ENCODE peak calls at places on chromosomes 5 and 9, in seven cellular contexts. N is HFFc6, G is left lung, M is GM10248, C is omental fat pad, Y is lower leg skin, S is stomach. I is an unnamed sample.

GRCh38 chr5:67372887-67373286 is 176.3 kb upstream of the CD180 start:
- DNase-seq in N (no peak), M (no peak), S (no peak), G (no peak), C (no peak), Y (no peak), I (no peak)

GRCh38 chr5:138649316-138649720 is 74.1 kb upstream of the HSPA9 start:
- DNase-seq in N (no peak), G (no peak), Y (no peak), S (no peak), M (no peak), C (no peak), I (no peak)

GRCh38 chr5:9034671-9035070 is 511.2 kb downstream of the SEMA5A start:
- DNase-seq in G (no peak), M (no peak), Y (no peak), N (no peak), S (no peak), C (no peak), I (no peak)

GRCh38 chr9:124767830-124768229 is 3.3 kb downstream of the NR6A1 start:
- DNase-seq in N (no peak), C (no peak), Y (no peak), M (no peak), S (no peak), G (no peak), I (no peak)

GRCh38 chr9:132141948-132142594 is 19.8 kb upstream of the NTNG2 start:
- DNase-seq in S (no peak), C (no peak), G (no peak), M (no peak), N (no peak), Y (no peak), I (no peak)

GRCh38 chr5:15560421-15560820 is 60.4 kb downstream of the FBXL7 start:
- DNase-seq in C (no peak), S (no peak), G (no peak), N (no peak), Y (no peak), M (no peak), I (no peak)

GRCh38 chr9:134546746-134547145 is 94.9 kb upstream of the COL5A1 start:
- DNase-seq in G (peak), C (no peak), Y (no peak), S (no peak), N (no peak), M (no peak), I (no peak)

GRCh38 chr9:76905661-76905983 is 292 bp downstream of the PRUNE2 start:
- DNase-seq in S (no peak), Y (no peak), G (no peak), M (no peak), N (no peak), C (no peak), I (no peak)

GRCh38 chr9:134099123-134099761 is 31.4 kb upstream of the BRD3 start:
- DNase-seq in S (peak), C (no peak), G (no peak), Y (peak), N (peak), M (peak), I (peak)

GRCh38 chr9:35415769-35416427 is 74.0 kb upstream of the RUSC2 start:
- DNase-seq in M (no peak), C (no peak), Y (no peak), N (no peak), G (no peak), S (no peak), I (peak)
- TF ChIP-seq CTCF in M (no peak), C (no peak), Y (no peak), N (peak), G (no peak), S (no peak), I (no peak)

DNA sequence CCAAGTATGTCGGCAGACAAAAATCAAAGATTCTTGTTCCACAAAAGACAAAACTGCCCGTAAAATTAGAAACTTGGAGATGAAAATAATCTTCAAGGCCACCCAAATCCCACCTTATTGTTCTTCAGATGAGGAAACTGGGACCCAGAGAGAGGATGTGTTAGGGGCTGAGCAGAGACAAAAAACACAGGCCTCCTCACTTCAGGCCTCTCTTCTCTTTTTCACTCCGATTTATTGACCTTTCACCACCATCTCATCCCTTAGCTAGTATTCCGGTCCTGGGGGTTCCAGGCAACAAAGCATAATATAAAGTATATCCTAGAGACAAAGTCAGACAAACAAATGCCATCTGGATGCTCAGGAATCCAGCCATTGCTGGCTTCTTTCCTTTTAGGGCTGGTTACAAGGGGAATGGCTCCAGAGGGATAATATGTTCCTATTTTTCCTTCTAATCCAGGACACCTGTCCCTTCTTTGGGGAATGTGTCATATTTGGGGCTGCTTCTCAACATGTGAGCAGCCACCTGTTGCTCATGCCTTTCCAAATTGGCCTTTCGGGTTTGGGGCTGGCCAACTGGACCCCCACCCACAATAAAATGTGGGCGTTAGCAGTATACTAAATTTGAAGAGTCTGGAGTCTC is 42.2 kb upstream of the AFAP1L1 start:
- DNase-seq in S (no peak), M (no peak), G (no peak), N (no peak), C (no peak), Y (no peak), I (no peak)
- TF ChIP-seq CTCF in S (no peak), M (no peak), G (no peak), N (peak), C (no peak), Y (no peak), I (peak)

GRCh38 chr9:83979812-83980394 is at the start of gene HNRNPK:
- DNase-seq in S (peak), M (peak), Y (peak), G (peak), N (peak), C (peak), I (peak)

GRCh38 chr9:83977196-83977595 is 2.8 kb downstream of the HNRNPK start:
- DNase-seq in Y (no peak), S (no peak), N (no peak), G (no peak), M (no peak), C (no peak), I (no peak)

GRCh38 chr9:83978992-83979811 is 813 bp downstream of the HNRNPK start:
- DNase-seq in C (peak), G (peak), S (peak), N (peak), Y (peak), M (peak), I (peak)

GRCh38 chr9:83981126-83981871 is 694 bp downstream of the RMI1 start:
- DNase-seq in C (no peak), M (peak), S (peak), G (no peak), Y (no peak), N (peak), I (peak)

DNA sequence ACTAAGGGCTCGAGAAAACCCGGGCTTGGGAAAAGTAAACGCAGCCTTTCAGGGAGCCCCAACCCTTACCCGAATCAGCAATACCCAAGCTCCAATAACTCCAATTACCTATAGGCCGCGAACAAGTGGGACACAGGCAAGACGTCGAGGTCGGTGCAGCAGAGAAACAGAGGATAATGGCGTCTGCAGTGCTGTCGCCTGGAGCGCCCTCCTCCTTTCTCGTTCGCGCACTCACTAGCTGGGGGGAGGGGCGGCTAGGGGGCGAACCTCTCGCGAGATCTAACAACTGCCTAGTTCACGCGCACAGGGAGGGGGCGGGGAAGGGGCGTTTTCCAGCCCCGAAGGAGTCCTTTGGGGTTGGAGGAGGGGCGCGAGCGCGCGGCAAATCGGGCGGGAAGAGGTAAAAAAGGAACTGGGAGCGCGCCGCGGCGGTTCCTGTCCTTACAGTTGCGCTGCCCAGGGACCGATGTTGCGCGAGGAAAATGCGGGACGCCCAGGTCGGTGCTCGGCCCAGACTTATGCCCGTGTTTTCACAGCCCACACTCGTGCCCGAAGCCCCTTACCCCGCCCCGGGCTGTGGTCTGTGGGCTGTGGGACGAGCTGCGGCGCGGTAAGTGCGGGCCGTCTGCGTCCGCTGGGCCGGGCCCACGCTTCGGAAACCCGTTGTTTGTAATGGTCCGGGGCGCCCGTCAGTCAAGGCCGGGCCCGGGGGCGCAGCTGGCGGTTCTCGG is at the start of gene RMI1:
- DNase-seq in C (peak), S (peak), N (peak), Y (peak), G (peak), M (peak), I (peak)
- TF ChIP-seq CTCF in C (no peak), S (peak), N (peak), Y (no peak), G (no peak), M (peak), I (no peak)

GRCh38 chr5:150576449-150576949 is 64.0 kb upstream of the SYNPO start:
- DNase-seq in N (no peak), G (peak), C (no peak), Y (no peak), M (no peak), S (no peak), I (no peak)

GRCh38 chr5:150573216-150573615 is 65.3 kb downstream of the NDST1 start:
- DNase-seq in Y (no peak), M (no peak), C (no peak), N (no peak), S (no peak), G (peak), I (no peak)

GRCh38 chr5:150573867-150574817 is 66.2 kb downstream of the NDST1 start:
- DNase-seq in N (no peak), C (no peak), Y (no peak), S (no peak), G (peak), M (no peak), I (no peak)

GRCh38 chr5:150575745-150576448 is 64.6 kb upstream of the SYNPO start:
- DNase-seq in M (no peak), S (no peak), Y (no peak), C (no peak), N (no peak), G (peak), I (no peak)

GRCh38 chr5:150574818-150575537 is 65.5 kb upstream of the SYNPO start:
- DNase-seq in S (no peak), C (no peak), N (no peak), Y (no peak), M (no peak), G (peak), I (no peak)
- TF ChIP-seq CTCF in S (no peak), C (no peak), N (no peak), Y (no peak), M (no peak), G (no peak), I (no peak)

GRCh38 chr5:28903643-28904042 is 1865.3 kb upstream of the CDH9 start:
- DNase-seq in C (no peak), G (no peak), Y (no peak), S (no peak), M (no peak), N (no peak), I (no peak)
- TF ChIP-seq CTCF in C (no peak), G (no peak), Y (no peak), S (no peak), M (no peak), N (no peak), I (no peak)

GRCh38 chr5:3825888-3826465 is 230.3 kb downstream of the IRX1 start:
- DNase-seq in G (no peak), S (no peak), C (no peak), M (no peak), N (no peak), Y (no peak), I (no peak)
- TF ChIP-seq CTCF in G (no peak), S (no peak), C (no peak), M (no peak), N (no peak), Y (no peak), I (no peak)